ENCODE peak calls at places on chromosomes 12 and 14, in nine cellular contexts. W, X, H, M, P, V, I, S and Z are unnamed samples.

GRCh38 chr14:26828741-26829140 is 230.9 kb upstream of the NOVA1 start:
- DNase-seq in H (no peak), P (no peak), X (no peak), W (no peak), S (no peak), I (no peak), V (no peak), M (no peak), Z (no peak)

GRCh38 chr12:28569698-28570411 is 379.6 kb downstream of the CCDC91 start:
- DNase-seq in V (no peak), I (no peak), S (peak; percentile 57), H (peak; percentile 76), X (no peak), W (peak; percentile 59), P (no peak), M (peak; percentile 10), Z (peak; percentile 88)

GRCh38 chr14:63770187-63770807 is 42.4 kb upstream of the SGPP1 start:
- DNase-seq in V (no peak), M (peak; percentile 76), P (peak; percentile 42), H (peak; percentile 77), I (peak; percentile 50), W (peak; percentile 45), S (peak; percentile 47), X (peak; percentile 49), Z (peak; percentile 23)

GRCh38 chr12:4956054-4956453 is 46.3 kb downstream of the KCNA1 start:
- DNase-seq in S (no peak), H (peak; percentile 14), I (no peak), X (no peak), M (no peak), V (no peak), W (no peak), P (no peak), Z (no peak)

GRCh38 chr14:54330876-54331275 is 65.9 kb upstream of the CDKN3 start:
- DNase-seq in X (no peak), S (no peak), I (no peak), M (no peak), V (no peak), H (no peak), W (no peak), P (no peak), Z (no peak)

GRCh38 chr12:133233993-133234564 is 1.6 kb downstream of the ANHX start:
- DNase-seq in I (no peak), M (no peak), W (no peak), P (no peak), S (no peak), V (peak; percentile 53), H (no peak), X (no peak), Z (no peak)

GRCh38 chr12:102475355-102475754 is 5.0 kb downstream of the IGF1 start:
- DNase-seq in I (no peak), P (no peak), M (no peak), S (no peak), V (no peak), W (no peak), H (no peak), X (no peak), Z (no peak)

GRCh38 chr12:98439471-98440164 is 75.8 kb upstream of the TMPO start:
- DNase-seq in V (no peak), H (peak; percentile 86), W (peak; percentile 12), P (no peak), I (no peak), X (no peak), S (no peak), M (no peak), Z (no peak)

GRCh38 chr12:28844718-28845117 is 304.4 kb upstream of the FAR2 start:
- DNase-seq in S (no peak), X (no peak), I (no peak), V (no peak), W (no peak), P (no peak), M (no peak), H (no peak), Z (no peak)

GRCh38 chr12:78898416-78898815 is 33.8 kb downstream of the SYT1 start:
- DNase-seq in V (no peak), I (peak; percentile 9), M (peak; percentile 41), S (no peak), W (no peak), H (peak; percentile 78), X (peak; percentile 87), P (no peak), Z (no peak)

GRCh38 chr14:103561381-103562134 is 899 bp downstream of the BAG5 start:
- DNase-seq in V (peak; percentile 80), P (no peak), X (peak; percentile 26), H (peak; percentile 70), W (peak; percentile 37), I (no peak), M (no peak), S (peak; percentile 59), Z (no peak)

GRCh38 chr12:40622246-40622838 is 69.9 kb upstream of the CNTN1 start:
- DNase-seq in X (peak; percentile 61), S (peak; percentile 62), V (peak; percentile 57), I (peak; percentile 55), M (peak; percentile 90), P (peak; percentile 60), W (peak; percentile 23), H (peak; percentile 49), Z (no peak)

GRCh38 chr12:11581179-11581755 is 68.2 kb upstream of the ETV6 start:
- DNase-seq in I (peak; percentile 75), M (peak; percentile 86), S (peak; percentile 63), V (no peak), P (peak; percentile 60), W (peak; percentile 38), X (peak; percentile 70), H (peak; percentile 85), Z (no peak)

GRCh38 chr12:92008345-92008744 is 137.3 kb downstream of the BTG1 start:
- DNase-seq in H (no peak), V (no peak), M (no peak), P (no peak), X (no peak), S (no peak), W (no peak), I (no peak), Z (no peak)
- H3K4me3 ChIP-seq in H (no peak overlapping the region), V (no peak overlapping the region), M (no peak overlapping the region), P (no peak overlapping the region), X (no peak overlapping the region), S (no peak overlapping the region), W (no peak overlapping the region), I (no peak overlapping the region), Z (no peak overlapping the region)

DNA sequence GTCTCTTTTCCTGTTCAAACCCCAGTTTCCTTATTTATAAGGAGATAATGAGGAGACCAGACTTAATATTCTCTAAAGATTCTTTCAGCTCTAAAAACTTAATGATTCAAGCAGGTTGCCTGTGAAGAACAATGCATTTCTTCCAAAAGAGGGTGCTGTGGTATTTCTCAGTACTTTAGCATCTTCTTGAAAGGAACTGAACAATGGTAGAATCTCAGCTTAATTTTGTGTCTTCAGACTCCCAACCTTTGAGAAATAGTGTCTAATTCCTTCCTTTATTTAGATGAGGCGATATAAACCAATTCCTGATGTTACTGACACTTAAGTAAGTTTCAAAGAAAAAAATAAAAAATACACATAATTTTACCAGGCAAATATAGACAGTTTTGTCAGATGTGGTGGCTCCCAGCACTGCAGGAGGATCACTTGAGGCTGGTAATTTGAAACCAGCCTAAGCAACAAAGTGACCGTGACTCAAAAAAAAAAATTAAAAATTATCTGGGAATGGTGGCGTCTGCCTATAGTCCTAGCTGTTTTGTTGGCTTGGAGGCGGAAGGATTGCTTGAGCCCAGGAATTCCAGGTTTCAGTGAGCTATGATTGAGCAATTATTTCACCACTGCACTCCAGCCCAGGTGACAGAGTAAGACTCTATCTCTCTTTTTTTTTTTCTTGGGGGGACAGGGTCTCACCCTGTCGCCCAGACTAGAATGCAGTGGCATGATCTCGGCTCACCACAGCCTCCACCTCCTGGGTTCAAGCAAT is 76.9 kb upstream of the PSMA6 start:
- DNase-seq in P (no peak), V (no peak), M (peak; percentile 17), H (peak; percentile 81), W (peak; percentile 42), I (no peak), X (no peak), S (peak; percentile 59), Z (peak; percentile 29)
- TF ChIP-seq CTCF in P (peak; percentile 47), V (peak; percentile 22), M (peak; percentile 45), H (peak; percentile 42), W (peak; percentile 64), I (no peak), X (peak; percentile 45), S (peak; percentile 13), Z (peak; percentile 65)

DNA sequence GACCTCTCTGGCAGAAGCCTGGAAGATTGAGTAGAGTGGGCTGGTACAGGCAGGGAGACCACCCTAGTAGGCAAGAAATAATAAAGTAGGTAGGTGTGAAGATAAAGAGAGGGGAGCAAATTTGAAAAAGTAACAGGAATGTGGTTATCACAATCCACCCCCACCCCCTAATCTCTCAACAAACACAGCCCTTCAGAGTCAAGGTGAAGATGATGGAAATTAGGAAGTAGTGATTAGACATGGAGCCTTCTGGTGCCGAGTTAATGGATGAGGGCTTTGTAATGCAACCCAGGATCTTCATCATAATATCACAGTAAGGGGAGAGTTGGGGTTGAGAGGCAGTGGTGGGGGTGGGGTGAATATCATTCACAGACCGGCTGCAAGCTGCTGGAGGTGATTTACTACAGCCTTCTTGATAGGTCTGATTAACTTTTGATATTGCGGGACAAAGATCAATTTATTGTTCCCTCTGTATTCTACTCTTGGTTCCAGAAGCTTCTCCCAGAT is 29.2 kb upstream of the CRY1 start:
- DNase-seq in X (no peak), S (no peak), P (no peak), V (no peak), M (no peak), I (no peak), W (no peak), H (no peak), Z (no peak)
- H3K4me3 ChIP-seq in X (no peak overlapping the region), S (no peak overlapping the region), P (no peak overlapping the region), V (no peak overlapping the region), M (no peak overlapping the region), I (no peak overlapping the region), W (no peak overlapping the region), H (no peak overlapping the region), Z (no peak overlapping the region)

GRCh38 chr14:96257056-96257455 is 1.0 kb downstream of the BDKRB1 start:
- DNase-seq in S (no peak), W (no peak), I (no peak), X (no peak), M (no peak), V (no peak), H (no peak), P (no peak), Z (no peak)

GRCh38 chr14:96255501-96256366 is at the start of gene BDKRB1:
- DNase-seq in P (no peak), X (no peak), I (no peak), S (peak; percentile 78), H (peak; percentile 85), W (peak; percentile 56), V (no peak), M (no peak), Z (peak; percentile 49)

GRCh38 chr14:96254696-96255095 is 1.3 kb upstream of the BDKRB1 start:
- DNase-seq in X (no peak), I (no peak), V (no peak), S (no peak), W (no peak), P (no peak), H (no peak), M (no peak), Z (no peak)

GRCh38 chr14:96257900-96258299 is 1.9 kb downstream of the BDKRB1 start:
- DNase-seq in H (no peak), X (no peak), I (no peak), P (no peak), M (no peak), S (no peak), V (no peak), W (no peak), Z (no peak)

DNA sequence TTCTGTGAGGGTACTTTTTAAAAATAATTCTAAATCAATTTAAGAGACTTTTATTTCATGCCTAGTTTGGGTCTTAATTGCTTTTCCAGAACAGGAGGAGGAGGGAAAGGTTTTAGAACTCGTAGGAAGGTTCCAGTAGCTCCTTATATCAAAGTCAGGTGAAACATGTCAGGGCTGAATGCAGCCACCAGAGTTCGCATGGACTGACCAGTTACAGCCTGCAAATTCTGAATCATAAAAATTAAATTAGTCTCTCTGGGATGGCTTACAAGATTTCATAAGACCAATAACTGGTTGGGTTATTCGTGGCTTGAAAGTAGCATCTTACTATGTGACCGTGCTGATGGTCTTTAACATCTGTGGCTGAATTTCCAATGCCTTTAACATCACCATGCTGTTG is 410 bp downstream of the BDKRB1 start:
- DNase-seq in M (no peak), S (peak; percentile 89), H (no peak), I (no peak), W (no peak), X (no peak), P (no peak), V (no peak), Z (no peak)
- TF ChIP-seq CTCF in M (no peak), S (peak; percentile 35), H (no peak), I (no peak), W (no peak), X (peak; percentile 39), P (no peak), V (no peak), Z (no peak)